ENCODE peak calls at places on chromosome 21, in six cellular contexts. S, H, U, Y, D and R are unnamed samples.
A peak's percentile ranks its signal among the peaks of the same experiment; 100 is the strongest.

GRCh38 chr21:28410264-28410663 is 582.4 kb downstream of the LTN1 start:
- DNase-seq in S (no peak), Y (no peak), H (no peak), D (no peak), U (no peak), R (no peak)

GRCh38 chr21:16084776-16085364 is 355.1 kb downstream of the USP25 start:
- DNase-seq in D (no peak), Y (no peak), U (no peak), H (no peak), S (no peak), R (no peak)

GRCh38 chr21:46077674-46078101 is 20.2 kb upstream of the COL6A2 start:
- DNase-seq in Y (no peak), S (no peak), D (no peak), H (no peak), U (no peak), R (no peak)

GRCh38 chr21:40622531-40622930 is 224.4 kb downstream of the DSCAM start:
- DNase-seq in H (no peak), U (no peak), S (no peak), D (no peak), Y (no peak), R (no peak)

GRCh38 chr21:33229099-33229775 is 501 bp upstream of the IFNAR2 start:
- DNase-seq in H (no peak), U (no peak), Y (no peak), D (no peak), S (no peak), R (no peak)

GRCh38 chr21:38921511-38922215 is 115.9 kb downstream of the ETS2 start:
- DNase-seq in S (no peak), Y (no peak), U (no peak), D (no peak), H (no peak), R (no peak)

GRCh38 chr21:27094182-27094948 is 127.5 kb upstream of the ADAMTS5 start:
- DNase-seq in S (no peak), U (no peak), Y (no peak), D (no peak), H (no peak), R (no peak)

GRCh38 chr21:46639489-46640386 is 4.3 kb downstream of the PRMT2 start:
- DNase-seq in D (peak; percentile 15), U (no peak), S (no peak), Y (no peak), H (no peak), R (no peak)

GRCh38 chr21:23534833-23535232 is 2072.4 kb downstream of the MRPL39 start:
- DNase-seq in H (no peak), D (no peak), Y (no peak), S (no peak), U (no peak), R (no peak)

GRCh38 chr21:34691396-34692032 is 22.7 kb downstream of the CLIC6 start:
- DNase-seq in H (no peak), S (no peak), D (no peak), Y (no peak), U (no peak), R (no peak)

GRCh38 chr21:26719750-26720149 is 125.5 kb downstream of the ADAMTS1 start:
- DNase-seq in H (no peak), S (no peak), D (no peak), Y (no peak), U (no peak), R (no peak)

GRCh38 chr21:29145354-29145782 is 14.9 kb downstream of the MAP3K7CL start:
- DNase-seq in H (no peak), S (peak; percentile 13), U (no peak), Y (no peak), D (peak; percentile 6), R (no peak)

GRCh38 chr21:27741736-27742135 is 774.8 kb upstream of the ADAMTS5 start:
- DNase-seq in S (no peak), U (no peak), Y (no peak), D (no peak), H (no peak), R (no peak)

GRCh38 chr21:39781331-39781730 is 36.3 kb downstream of the IGSF5 start:
- DNase-seq in U (no peak), Y (no peak), H (no peak), S (no peak), D (no peak), R (no peak)

GRCh38 chr21:35291963-35292627 is 243.0 kb upstream of the RUNX1 start:
- DNase-seq in D (no peak), Y (no peak), U (no peak), H (no peak), S (no peak), R (no peak)

GRCh38 chr21:45200031-45200430 is 87.7 kb downstream of the POFUT2 start:
- DNase-seq in S (no peak), Y (no peak), U (no peak), D (no peak), H (no peak), R (no peak)

GRCh38 chr21:33412832-33413519 is 9.8 kb downstream of the IFNGR2 start:
- DNase-seq in Y (no peak), D (peak; percentile 98), S (no peak), U (no peak), H (no peak), R (no peak)

GRCh38 chr21:28230559-28230958 is 762.1 kb downstream of the LTN1 start:
- DNase-seq in D (no peak), Y (no peak), U (no peak), H (no peak), S (no peak), R (no peak)

GRCh38 chr21:40841524-40842196 is 5.3 kb downstream of the DSCAM start:
- DNase-seq in S (peak; percentile 14), Y (no peak), H (peak; percentile 34), U (no peak), D (peak; percentile 6), R (no peak)

GRCh38 chr21:17554619-17555472 is 42.0 kb downstream of the CXADR start:
- DNase-seq in S (peak; percentile 8), Y (no peak), U (no peak), H (no peak), D (peak; percentile 32), R (no peak)

GRCh38 chr21:25566645-25567044 is 40.6 kb downstream of the MRPL39 start:
- DNase-seq in S (no peak), Y (no peak), U (no peak), H (no peak), D (no peak), R (no peak)

GRCh38 chr21:25569084-25569483 is 38.2 kb downstream of the MRPL39 start:
- DNase-seq in D (no peak), S (no peak), H (no peak), U (no peak), Y (no peak), R (no peak)

GRCh38 chr21:25568230-25568629 is 39.1 kb downstream of the MRPL39 start:
- DNase-seq in H (no peak), U (no peak), Y (no peak), S (no peak), D (no peak), R (no peak)

GRCh38 chr21:25565272-25566199 is 41.7 kb downstream of the MRPL39 start:
- DNase-seq in H (no peak), S (no peak), Y (no peak), D (no peak), U (no peak), R (no peak)

GRCh38 chr21:25567472-25567871 is 39.8 kb downstream of the MRPL39 start:
- DNase-seq in H (no peak), S (no peak), U (peak; percentile 56), D (no peak), Y (no peak), R (no peak)
- TF ChIP-seq POLR2AphosphoS5 in H (no peak), S (no peak), U (peak; percentile 96), D (no peak), Y (peak; percentile 99), R (peak; percentile 96)

GRCh38 chr21:36692125-36692843 is 6.6 kb upstream of the SIM2 start:
- DNase-seq in D (no peak), S (no peak), Y (no peak), H (no peak), U (no peak), R (no peak)
- TF ChIP-seq TAF1 in D (no peak), S (no peak), Y (no peak), H (no peak), U (no peak), R (no peak)

GRCh38 chr21:42461881-42462877 is 33.8 kb downstream of the RSPH1 start:
- DNase-seq in U (no peak), Y (no peak), D (no peak), H (no peak), S (peak; percentile 20), R (no peak)
- TF ChIP-seq POLR2A in U (no peak), Y (no peak), D (no peak), H (no peak), S (peak; percentile 57), R (peak; percentile 48)

DNA sequence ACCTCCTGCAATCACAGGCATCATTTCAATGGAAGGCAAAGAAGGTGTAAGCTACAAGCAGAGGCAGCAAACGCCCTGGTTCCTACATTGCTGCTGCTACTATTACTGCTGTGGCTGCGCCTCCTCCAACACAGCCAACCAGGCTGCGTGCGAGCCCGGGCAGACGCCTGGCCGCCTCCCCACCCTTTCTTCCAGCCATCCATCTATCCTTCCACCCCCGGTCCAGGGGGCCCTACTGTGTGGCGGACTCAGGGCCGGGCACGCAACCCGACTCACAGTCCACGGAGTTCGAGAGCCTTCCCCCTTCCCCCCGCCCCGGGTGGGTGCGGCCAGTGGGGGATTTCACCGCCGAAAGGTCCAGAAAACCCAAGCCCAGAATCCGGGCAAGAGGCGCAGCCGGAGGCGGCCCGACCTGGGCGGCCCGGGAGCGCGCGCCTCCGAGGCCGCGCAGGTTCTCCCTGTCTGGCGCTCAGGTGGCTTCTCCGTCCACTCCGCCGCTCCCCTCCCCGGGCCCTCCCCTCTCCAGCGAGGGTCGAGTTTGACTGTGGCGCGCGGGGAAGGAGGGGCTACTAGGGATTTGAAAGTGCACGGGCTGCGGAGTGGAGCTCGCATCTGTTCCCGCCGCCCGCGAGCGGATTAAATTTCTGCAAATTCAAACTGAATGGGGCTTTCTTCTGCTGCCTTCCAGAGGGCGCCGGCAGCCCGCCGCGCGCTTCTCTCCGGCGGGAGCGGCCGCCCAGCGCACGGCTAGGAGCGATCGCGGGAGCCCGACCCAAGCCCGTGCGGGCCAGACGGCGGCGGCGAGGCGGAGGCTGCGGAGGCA is at the start of gene HUNK:
- DNase-seq in S (no peak), D (peak; percentile 29), Y (peak; percentile 36), U (no peak), H (no peak), R (peak; percentile 31)
- TF ChIP-seq POLR2AphosphoS5 in S (no peak), D (no peak), Y (no peak), U (no peak), H (peak; percentile 60), R (no peak)